ENCODE peak calls at places on chromosomes 11 and 22, in five cellular contexts. Q is left ventricle myocardium inferior, H is left ventricle myocardium superior, U is fibroblast of pulmonary artery, T is T-helper 1 cell. Z is an unnamed sample.

GRCh38 chr22:26444777-26445176 is 15.7 kb downstream of the ASPHD2 start:
- DNase-seq in T (no peak), H (no peak), U (no peak), Q (no peak), Z (no peak)

GRCh38 chr11:131195801-131196517 is 174.5 kb upstream of the NTM start:
- DNase-seq in Q (peak), U (peak), H (peak), T (no peak), Z (peak)

GRCh38 chr11:6228520-6228919 is 5.9 kb downstream of the FHIP1B start:
- DNase-seq in Q (no peak), H (no peak), U (no peak), T (no peak), Z (no peak)

GRCh38 chr22:46259374-46259773 is 3.8 kb downstream of the PKDREJ start:
- DNase-seq in U (no peak), H (no peak), T (no peak), Q (no peak), Z (no peak)

GRCh38 chr11:70176940-70177689 is 26.0 kb upstream of the FADD start:
- DNase-seq in H (peak), Q (no peak), T (no peak), U (no peak), Z (no peak)

GRCh38 chr22:20520093-20520511 is 12.7 kb downstream of the MED15 start:
- DNase-seq in T (no peak), Q (no peak), U (peak), H (no peak), Z (no peak)

GRCh38 chr22:28112548-28113043 is 193.5 kb upstream of the PITPNB start:
- DNase-seq in Q (peak), T (no peak), U (peak), H (peak), Z (peak)

GRCh38 chr11:66333220-66333877 is 2.9 kb downstream of the RIN1 start:
- DNase-seq in T (no peak), H (no peak), U (no peak), Q (no peak), Z (no peak)

GRCh38 chr22:43823911-43824665 is 12.0 kb upstream of the EFCAB6 start:
- DNase-seq in Q (no peak), U (no peak), T (no peak), H (no peak), Z (no peak)

GRCh38 chr11:5620606-5621521 is 3.9 kb upstream of the TRIM34 start:
- DNase-seq in H (no peak), T (no peak), Q (no peak), U (peak), Z (peak)

GRCh38 chr11:119566299-119566698 is 143.3 kb upstream of the THY1 start:
- DNase-seq in H (no peak), T (no peak), U (no peak), Q (no peak), Z (no peak)

GRCh38 chr11:73330569-73331093 is 22.6 kb downstream of the ARHGEF17 start:
- DNase-seq in T (no peak), H (no peak), U (peak), Q (no peak), Z (peak)

GRCh38 chr11:132911186-132911585 is 621.1 kb downstream of the OPCML start:
- DNase-seq in U (peak), Q (no peak), T (no peak), H (no peak), Z (peak)

GRCh38 chr11:108616549-108616948 is 23.0 kb upstream of the EXPH5 start:
- DNase-seq in Q (no peak), U (peak), T (no peak), H (no peak), Z (peak)

GRCh38 chr11:34438529-34439507 is at the start of gene CAT:
- DNase-seq in Q (peak), U (peak), T (peak), H (peak), Z (peak)

GRCh38 chr11:13596601-13597000 is 71.9 kb upstream of the FAR1 start:
- DNase-seq in T (no peak), U (no peak), Q (no peak), H (no peak), Z (no peak)

GRCh38 chr22:45316796-45317526 is 7.2 kb downstream of the FAM118A start:
- DNase-seq in H (no peak), T (no peak), U (no peak), Q (no peak), Z (no peak)

GRCh38 chr11:69972351-69972802 is 105.7 kb upstream of the ANO1 start:
- DNase-seq in H (peak), T (no peak), Q (no peak), U (no peak), Z (no peak)

GRCh38 chr11:2300936-2301630 is 635 bp downstream of the C11orf21 start:
- DNase-seq in Q (no peak), T (no peak), U (no peak), H (peak), Z (no peak)

GRCh38 chr11:72735495-72736027 is 16.6 kb downstream of the ARAP1 start:
- DNase-seq in Q (peak), U (peak), T (no peak), H (peak), Z (peak)

GRCh38 chr11:108698844-108699642 is 34.2 kb downstream of the DDX10 start:
- DNase-seq in T (no peak), Q (no peak), U (no peak), H (no peak), Z (no peak)

GRCh38 chr11:122721964-122722266 is 66.4 kb downstream of the UBASH3B start:
- DNase-seq in T (no peak), Q (no peak), H (no peak), U (peak), Z (peak)

GRCh38 chr11:27241316-27242122 is 121.5 kb downstream of the CCDC34 start:
- DNase-seq in T (no peak), U (peak), H (no peak), Q (no peak), Z (peak)

GRCh38 chr11:99069831-99070444 is 49.2 kb downstream of the CNTN5 start:
- DNase-seq in Q (no peak), U (peak), T (no peak), H (no peak), Z (no peak)

Z was measured in fibroblast of the aortic adventitia.